ENCODE peak calls at places on chromosomes 4 and X, in eight cellular contexts. T, L, S, Q, V, M, J and G are unnamed samples.

GRCh38 chrX:153780678-153781427 is at the start of gene SRPK3:
- DNase-seq in V (peak; percentile 99), M (no peak), S (no peak), Q (no peak), T (no peak), J (no peak), L (no peak), G (no peak)

GRCh38 chrX:136125106-136125505 is 22.2 kb upstream of the FHL1 start:
- DNase-seq in J (no peak), T (no peak), L (no peak), Q (no peak), S (no peak), V (no peak), M (no peak), G (no peak)

GRCh38 chr4:65777270-65777669 is 107.0 kb upstream of the EPHA5 start:
- DNase-seq in L (no peak), Q (no peak), S (no peak), M (no peak), J (no peak), T (no peak), V (no peak), G (no peak)

GRCh38 chrX:24369816-24370215 is 9.4 kb downstream of the SUPT20HL1 start:
- DNase-seq in V (no peak), Q (no peak), M (no peak), S (no peak), J (no peak), L (peak; percentile 76), T (no peak), G (no peak)

GRCh38 chr4:114115526-114115925 is 136.1 kb upstream of the ARSJ start:
- DNase-seq in M (no peak), S (no peak), Q (no peak), V (no peak), L (no peak), T (no peak), J (no peak), G (no peak)

GRCh38 chr4:38368612-38369011 is 295.4 kb upstream of the KLF3 start:
- DNase-seq in Q (no peak), S (no peak), V (peak; percentile 62), T (no peak), M (no peak), L (no peak), J (peak; percentile 76), G (no peak)

GRCh38 chr4:147736458-147736857 is 4.6 kb downstream of the ARHGAP10 start:
- DNase-seq in L (no peak), J (peak; percentile 84), S (no peak), V (peak; percentile 71), M (no peak), Q (no peak), T (no peak), G (no peak)

GRCh38 chr4:8473198-8473919 is 32.8 kb downstream of the TRMT44 start:
- DNase-seq in L (peak; percentile 24), V (peak; percentile 90), J (no peak), T (no peak), S (no peak), M (no peak), Q (no peak), G (no peak)

GRCh38 chr4:101037938-101038413 is 309.4 kb downstream of the PPP3CA start:
- DNase-seq in S (no peak), V (no peak), T (no peak), M (no peak), J (no peak), Q (no peak), L (no peak), G (no peak)

GRCh38 chr4:118167306-118167705 is 133.0 kb downstream of the NDST3 start:
- DNase-seq in V (no peak), S (no peak), M (no peak), J (no peak), T (no peak), Q (no peak), L (no peak), G (no peak)

GRCh38 chr4:76850010-76850441 is 47.9 kb downstream of the SOWAHB start:
- DNase-seq in J (peak; percentile 80), Q (no peak), V (peak; percentile 35), T (no peak), S (no peak), L (no peak), M (no peak), G (no peak)

GRCh38 chr4:30875659-30876269 is 155.6 kb downstream of the PCDH7 start:
- DNase-seq in L (no peak), M (no peak), T (no peak), Q (no peak), J (no peak), S (no peak), V (no peak), G (no peak)

GRCh38 chrX:131830400-131831184 is 192.5 kb upstream of the STK26 start:
- DNase-seq in J (peak; percentile 89), Q (peak; percentile 67), L (peak; percentile 95), T (peak; percentile 69), M (peak; percentile 81), V (peak; percentile 36), S (peak; percentile 92), G (peak; percentile 88)

GRCh38 chr4:76830612-76831474 is 67.1 kb downstream of the SOWAHB start:
- DNase-seq in Q (peak; percentile 50), S (no peak), T (no peak), L (no peak), V (peak; percentile 38), J (peak; percentile 97), M (peak; percentile 20), G (peak; percentile 50)

GRCh38 chr4:10321931-10322330 is 135.3 kb downstream of the ZNF518B start:
- DNase-seq in M (no peak), L (no peak), S (no peak), Q (no peak), V (no peak), J (no peak), T (no peak), G (no peak)

GRCh38 chr4:117621673-117622072 is 412.6 kb upstream of the NDST3 start:
- DNase-seq in Q (no peak), J (no peak), V (no peak), S (no peak), T (no peak), L (no peak), M (no peak), G (no peak)

GRCh38 chr4:86004030-86004429 is 355.8 kb downstream of the MAPK10 start:
- DNase-seq in V (no peak), J (no peak), T (no peak), Q (no peak), S (no peak), L (no peak), M (no peak), G (no peak)

DNA sequence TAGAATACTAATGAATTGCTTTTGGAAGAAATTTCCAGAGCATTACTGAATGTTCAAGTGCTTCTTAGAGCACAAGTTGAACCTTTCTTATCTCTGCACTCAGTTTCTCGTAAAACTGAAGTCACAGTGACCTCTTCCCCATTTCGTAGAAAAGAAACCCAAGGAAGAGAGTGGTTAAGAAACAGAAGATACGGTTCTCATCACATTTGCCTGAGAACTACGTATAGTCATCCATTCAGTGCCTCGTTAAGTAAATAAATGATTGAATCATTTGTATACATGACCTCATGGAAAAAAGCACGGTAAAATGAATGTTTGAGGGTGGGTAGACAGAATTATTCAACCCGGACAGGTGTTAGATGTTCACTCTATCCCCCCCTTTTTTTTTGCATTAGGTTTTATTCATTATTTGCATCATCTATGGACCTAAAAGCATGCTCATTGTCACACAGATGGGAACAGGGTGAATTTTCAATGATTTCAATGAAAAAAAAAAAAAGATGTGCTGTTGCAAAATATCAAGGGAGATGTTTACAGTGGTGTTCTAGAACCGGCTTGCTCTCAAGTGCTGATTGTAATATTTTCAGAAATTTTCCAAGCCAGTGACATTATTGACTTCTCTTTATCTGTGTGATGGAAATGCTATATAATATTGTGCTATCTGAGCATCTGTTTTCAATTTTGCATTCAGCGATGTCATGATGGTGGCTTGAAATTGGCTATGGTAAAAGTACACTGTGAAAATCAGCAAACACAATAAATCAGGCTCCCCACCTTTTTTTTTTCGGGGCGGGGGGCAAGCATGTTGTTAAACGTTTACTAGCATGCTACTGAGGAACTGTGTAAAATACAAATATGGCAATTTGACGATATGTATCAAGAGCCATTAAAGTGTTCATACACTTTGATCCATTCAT is 4.3 kb downstream of the RHOH start:
- DNase-seq in L (no peak), T (no peak), S (peak; percentile 40), M (no peak), Q (no peak), J (peak; percentile 91), V (no peak), G (no peak)
- H2AFZ ChIP-seq in L (no peak overlapping the region), T (no peak overlapping the region), S (no peak overlapping the region), M (no peak overlapping the region), Q (no peak overlapping the region), J (no peak overlapping the region), V (no peak overlapping the region), G (no peak overlapping the region)

GRCh38 chrX:130084651-130085237 is 25.6 kb downstream of the ELF4 start:
- DNase-seq in M (no peak), S (peak; percentile 27), Q (no peak), T (peak; percentile 81), L (no peak), J (no peak), V (peak; percentile 31), G (no peak)

GRCh38 chrX:130083107-130083490 is 27.2 kb downstream of the ELF4 start:
- DNase-seq in L (no peak), Q (no peak), V (peak; percentile 17), M (no peak), J (no peak), S (no peak), T (no peak), G (peak; percentile 14)

GRCh38 chrX:130086414-130087207 is 23.7 kb downstream of the ELF4 start:
- DNase-seq in J (no peak), S (no peak), M (no peak), L (no peak), V (peak; percentile 53), Q (no peak), T (no peak), G (no peak)

GRCh38 chrX:130083656-130084382 is 26.5 kb downstream of the ELF4 start:
- DNase-seq in L (no peak), S (no peak), J (no peak), Q (no peak), M (no peak), T (no peak), V (peak; percentile 11), G (no peak)

DNA sequence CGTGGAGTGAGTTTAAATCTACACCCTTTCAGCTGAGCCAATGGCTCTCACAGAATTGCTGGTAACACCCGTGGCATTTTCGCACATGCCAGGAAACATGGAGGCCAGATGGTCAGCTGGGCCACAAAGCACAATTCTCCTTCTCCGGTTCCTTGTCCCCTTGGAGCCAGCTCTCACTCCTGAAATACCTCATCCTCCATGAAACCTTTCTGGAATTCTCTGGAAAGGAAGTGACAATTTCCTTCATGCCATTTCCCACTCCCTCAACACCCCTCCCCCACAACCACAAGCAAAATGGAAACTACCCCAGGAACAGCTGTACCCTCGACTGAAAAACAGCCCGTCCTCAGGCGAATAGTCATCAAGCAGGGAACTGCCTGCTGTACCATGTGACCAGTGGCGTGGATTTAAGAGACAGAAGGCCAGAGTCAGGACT is 24.7 kb downstream of the ELF4 start:
- DNase-seq in L (no peak), J (peak; percentile 52), M (no peak), Q (no peak), S (no peak), V (peak; percentile 47), T (no peak), G (no peak)
- H3K4me1 ChIP-seq in L (peaks cover 3% of the 10 kb centered on the region), J (peaks cover 39% of the 10 kb centered on the region), M (no peaks in the 10 kb centered on the region), Q (no peaks in the 10 kb centered on the region), S (peaks cover 42% of the 10 kb centered on the region), V (peaks cover 14% of the 10 kb centered on the region), T (peaks cover 44% of the 10 kb centered on the region), G (no peaks in the 10 kb centered on the region)

GRCh38 chr4:168388890-168389289 is 70.3 kb upstream of the DDX60 start:
- DNase-seq in J (peak; percentile 33), M (no peak), T (no peak), S (no peak), L (no peak), Q (no peak), V (no peak), G (no peak)
- H2AFZ ChIP-seq in J (no peak overlapping the region), M (no peak overlapping the region), T (no peak overlapping the region), S (no peak overlapping the region), L (no peak overlapping the region), Q (no peak overlapping the region), V (no peak overlapping the region), G (no peak overlapping the region)

GRCh38 chr4:73236151-73236550 is 22.4 kb downstream of the ANKRD17 start:
- DNase-seq in S (no peak), M (no peak), T (no peak), Q (no peak), L (no peak), V (no peak), J (no peak), G (no peak)
- H3K4me1 ChIP-seq in S (no peaks in the 10 kb centered on the region), M (no peaks in the 10 kb centered on the region), T (no peaks in the 10 kb centered on the region), Q (no peaks in the 10 kb centered on the region), L (no peaks in the 10 kb centered on the region), V (no peaks in the 10 kb centered on the region), J (peaks cover 1% of the 10 kb centered on the region), G (peaks cover 10% of the 10 kb centered on the region)